ENCODE peak calls at places on chromosomes 3 and 15, in four cellular contexts. O is keratinocyte, S is heart left ventricle, A is cardiac muscle cell. G is an unnamed sample.

GRCh38 chr3:183108002-183108449 is 8.7 kb upstream of the MCCC1 start:
- DNase-seq in S (no peak), O (no peak), A (peak; percentile 38), G (no peak)

GRCh38 chr15:96538506-96538905 is 208.0 kb downstream of the NR2F2 start:
- DNase-seq in O (no peak), A (no peak), S (no peak), G (no peak)

GRCh38 chr3:133362539-133362938 is 37.3 kb upstream of the BFSP2 start:
- DNase-seq in O (no peak), A (no peak), S (no peak), G (no peak)

GRCh38 chr15:55846108-55846707 is 103.3 kb upstream of the PRTG start:
- DNase-seq in O (peak; percentile 65), A (peak; percentile 88), S (no peak), G (no peak)

GRCh38 chr15:58361291-58361759 is 70.5 kb upstream of the LIPC start:
- DNase-seq in S (no peak), O (no peak), A (peak; percentile 50), G (no peak)

GRCh38 chr15:52337198-52337853 is 41.7 kb upstream of the MYO5C start:
- DNase-seq in S (no peak), A (peak; percentile 46), O (no peak), G (no peak)

GRCh38 chr3:165713479-165713878 is 123.7 kb downstream of the BCHE start:
- DNase-seq in S (no peak), A (no peak), O (no peak), G (no peak)

GRCh38 chr3:182255095-182255600 is 538.2 kb upstream of the ATP11B start:
- DNase-seq in O (no peak), S (no peak), A (no peak), G (no peak)

GRCh38 chr3:152938974-152939636 is 104.2 kb downstream of the P2RY1 start:
- DNase-seq in A (no peak), S (no peak), O (no peak), G (no peak)

GRCh38 chr3:59812778-59813558 is 763.1 kb upstream of the CFAP20DC start:
- DNase-seq in S (no peak), O (no peak), A (peak; percentile 36), G (no peak)

GRCh38 chr3:134253475-134254231 is 3.0 kb upstream of the RYK start:
- DNase-seq in A (no peak), O (no peak), S (no peak), G (no peak)

GRCh38 chr3:29255854-29256696 is 24.8 kb upstream of the RBMS3 start:
- DNase-seq in O (no peak), A (peak; percentile 16), S (no peak), G (no peak)

GRCh38 chr15:38069506-38069905 is 135.1 kb downstream of the TMCO5A start:
- DNase-seq in S (no peak), A (peak; percentile 80), O (peak; percentile 71), G (peak; percentile 76)

GRCh38 chr3:156525808-156526207 is 29.1 kb downstream of the SSR3 start:
- DNase-seq in A (no peak), S (no peak), O (no peak), G (no peak)

GRCh38 chr3:129022114-129022994 is 21.2 kb downstream of the EFCC1 start:
- DNase-seq in A (peak; percentile 90), O (no peak), S (peak; percentile 91), G (no peak)

DNA sequence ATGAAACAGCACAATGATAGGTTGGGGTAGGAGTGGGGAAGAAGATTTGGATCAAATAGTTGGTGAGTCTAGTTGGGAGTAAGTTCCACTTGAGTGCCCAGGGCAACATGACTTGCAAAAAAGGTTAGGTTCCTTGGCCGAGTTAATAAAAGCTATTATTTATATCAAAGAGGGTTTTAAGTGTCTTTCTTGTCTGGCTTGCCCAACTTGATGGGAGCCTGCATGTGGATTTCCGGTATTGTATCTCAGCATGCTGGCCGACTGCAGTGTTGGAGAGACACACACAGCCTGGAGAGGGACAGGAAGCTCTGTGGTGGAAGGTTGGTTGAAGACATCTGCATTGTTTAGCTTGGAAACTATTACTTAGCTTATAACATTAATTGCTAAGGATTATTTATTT is 449.5 kb upstream of the TBL1XR1 start:
- DNase-seq in O (no peak), S (no peak), A (no peak), G (no peak)
- TF ChIP-seq CTCF in O (no peak), S (no peak), A (no peak), G (no peak)

DNA sequence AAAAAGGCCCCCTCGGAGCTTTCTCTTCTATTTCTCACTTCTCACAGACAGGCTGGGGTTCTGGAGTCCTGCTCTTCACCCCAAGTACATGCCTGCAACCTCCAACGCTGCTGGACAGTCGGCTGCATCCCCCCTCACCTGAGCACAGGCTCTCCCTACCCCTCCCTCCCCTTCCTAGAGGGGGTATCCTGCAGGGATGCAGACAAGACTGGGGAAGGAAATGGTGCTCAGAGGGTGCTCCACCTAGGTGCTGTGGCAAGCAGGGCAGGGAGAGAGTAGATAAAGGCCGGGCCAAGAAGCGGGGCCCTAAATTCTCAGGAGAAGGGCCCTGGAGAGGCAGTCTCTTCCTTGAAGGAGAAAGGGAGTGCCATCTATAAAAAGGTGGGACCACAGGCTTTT is 7.0 kb upstream of the STRA6 start:
- DNase-seq in O (no peak), S (no peak), A (no peak), G (no peak)
- H3K27ac ChIP-seq in O (no peak overlapping the region), S (no peak overlapping the region), A (peak overlapping the region; percentile 83), G (no peak overlapping the region)

GRCh38 chr3:125398952-125399351 is 23.8 kb upstream of the ZNF148 start:
- DNase-seq in S (no peak), A (no peak), O (no peak), G (no peak)
- TF ChIP-seq CTCF in S (no peak), A (no peak), O (peak; percentile 5), G (no peak)

GRCh38 chr3:113697192-113698090 is 999 bp upstream of the USF3 start:
- DNase-seq in S (no peak), O (no peak), A (peak; percentile 25), G (no peak)

GRCh38 chr3:113696658-113697191 is 283 bp upstream of the USF3 start:
- DNase-seq in A (peak; percentile 100), O (peak; percentile 90), S (peak; percentile 100), G (peak; percentile 100)

GRCh38 chr3:113695818-113696645 is at the start of gene USF3:
- DNase-seq in O (no peak), S (peak; percentile 83), A (peak; percentile 64), G (peak; percentile 88)

GRCh38 chr3:113698891-113699465 is 2.5 kb upstream of the USF3 start:
- DNase-seq in S (no peak), A (peak; percentile 35), O (no peak), G (no peak)

GRCh38 chr3:113698213-113698742 is 1.8 kb upstream of the USF3 start:
- DNase-seq in A (no peak), S (no peak), O (no peak), G (no peak)
- H3K27ac ChIP-seq in A (peak overlapping the region; percentile 91), S (no peak overlapping the region), O (no peak overlapping the region), G (peak overlapping the region; percentile 99)

GRCh38 chr3:122982202-122983185 is 45.1 kb downstream of the SEMA5B start:
- DNase-seq in A (no peak), O (no peak), S (peak; percentile 51), G (no peak)
- TF ChIP-seq CTCF in A (peak; percentile 7), O (no peak), S (no peak), G (no peak)

GRCh38 chr3:37491776-37492175 is 317.4 kb upstream of the LRRFIP2 start:
- DNase-seq in A (peak; percentile 24), O (no peak), S (no peak), G (no peak)
- H3K27ac ChIP-seq in A (no peak overlapping the region), O (no peak overlapping the region), S (peak overlapping the region; percentile 86), G (peak overlapping the region; percentile 78)

GRCh38 chr3:8441969-8442559 is 59.6 kb upstream of the LMCD1 start:
- DNase-seq in A (peak; percentile 86), O (no peak), S (no peak), G (no peak)
- TF ChIP-seq CTCF in A (peak; percentile 77), O (peak; percentile 67), S (peak; percentile 76), G (peak; percentile 86)

GRCh38 chr3:111911446-111911845 is 52.4 kb downstream of the PHLDB2 start:
- DNase-seq in O (no peak), S (no peak), A (no peak), G (no peak)
- H3K27ac ChIP-seq in O (peak overlapping the region; percentile 6), S (peak overlapping the region; percentile 61), A (no peak overlapping the region), G (peak overlapping the region; percentile 14)

GRCh38 chr3:58235970-58236369 is 1.6 kb upstream of the ABHD6 start:
- DNase-seq in S (no peak), A (no peak), O (no peak), G (no peak)

GRCh38 chr3:58236527-58237237 is 910 bp upstream of the ABHD6 start:
- DNase-seq in A (no peak), O (no peak), S (no peak), G (no peak)

GRCh38 chr3:58238830-58239229 is 1.2 kb downstream of the ABHD6 start:
- DNase-seq in O (no peak), S (no peak), A (no peak), G (no peak)

GRCh38 chr3:58237940-58238681 is 519 bp downstream of the ABHD6 start:
- DNase-seq in A (no peak), O (no peak), S (peak; percentile 75), G (peak; percentile 78)

GRCh38 chr3:58237238-58237939 is at the start of gene ABHD6:
- DNase-seq in S (peak; percentile 77), A (peak; percentile 76), O (no peak), G (peak; percentile 85)
- TF ChIP-seq CTCF in S (no peak), A (peak; percentile 27), O (peak; percentile 29), G (no peak)